ENCODE peak calls at places on chromosome 3, in six cellular contexts. D, Z, W, S, X and Y are unnamed samples.

GRCh38 chr3:9408546-9408945 is 11.1 kb downstream of the SETD5 start:
- DNase-seq in Z (no peak), S (no peak), D (no peak), W (no peak), X (no peak), Y (no peak)

GRCh38 chr3:69326821-69327433 is 59.0 kb downstream of the FRMD4B start:
- DNase-seq in X (no peak), S (no peak), W (no peak), Z (no peak), D (no peak), Y (peak; percentile 60)

GRCh38 chr3:129558772-129559564 is 16.0 kb downstream of the H1-8 start:
- DNase-seq in Z (no peak), W (no peak), X (no peak), S (peak; percentile 42), D (no peak), Y (no peak)

GRCh38 chr3:136546718-136547117 is 205.5 kb downstream of the STAG1 start:
- DNase-seq in D (no peak), W (no peak), X (no peak), S (no peak), Z (no peak), Y (no peak)

GRCh38 chr3:152097120-152097519 is 171.6 kb upstream of the MBNL1 start:
- DNase-seq in X (no peak), S (no peak), Z (no peak), W (no peak), D (no peak), Y (no peak)

GRCh38 chr3:127034990-127035652 is 52.2 kb downstream of the PLXNA1 start:
- DNase-seq in S (no peak), X (no peak), D (no peak), W (no peak), Z (no peak), Y (no peak)

GRCh38 chr3:55571913-55572312 is 84.8 kb upstream of the WNT5A start:
- DNase-seq in D (no peak), W (peak; percentile 34), Z (no peak), X (no peak), S (peak; percentile 83), Y (no peak)

GRCh38 chr3:175445741-175446140 is 586.6 kb downstream of the NAALADL2 start:
- DNase-seq in S (no peak), W (no peak), Z (no peak), X (no peak), D (no peak), Y (no peak)

GRCh38 chr3:81516042-81516441 is 245.4 kb downstream of the GBE1 start:
- DNase-seq in X (no peak), W (no peak), S (no peak), D (no peak), Z (no peak), Y (no peak)

GRCh38 chr3:14785207-14786155 is 33.3 kb upstream of the FGD5 start:
- DNase-seq in X (no peak), W (peak; percentile 23), S (no peak), Z (no peak), D (no peak), Y (no peak)

GRCh38 chr3:105791919-105792786 is 76.7 kb downstream of the CBLB start:
- DNase-seq in S (peak; percentile 25), X (no peak), W (no peak), Z (no peak), D (no peak), Y (no peak)

GRCh38 chr3:194315965-194316361 is 35.2 kb downstream of the CPN2 start:
- DNase-seq in W (no peak), X (no peak), S (no peak), D (no peak), Z (no peak), Y (no peak)

GRCh38 chr3:12677616-12678015 is 13.7 kb upstream of the RAF1 start:
- DNase-seq in Z (no peak), S (no peak), D (no peak), W (no peak), X (no peak), Y (no peak)